ENCODE peak calls at places on chromosomes 4 and X, in nine cellular contexts. One of them, this sample, is unnamed.

GRCh38 chrX:68114573-68115199 is 318.6 kb downstream of the OPHN1 start:
- DNase-seq in NCI-H1105: no peak
- DNase-seq in RKO: no peak
- DNase-seq in substantia nigra: no peak
- DNase-seq in transverse colon: peak
- DNase-seq in endothelial cell: no peak
- DNase-seq in naive B cell: no peak
- DNase-seq in T-helper 2 cell: no peak
- DNase-seq in stimulated activated CD8-positive, alpha-beta memory T cell treated with anti-CD3 and anti-CD28 coated beads, Interleukin-4, amount 100 ng/mL, for 48 hours: no peak
- DNase-seq in this sample: no peak

GRCh38 chr4:187451776-187452175 is 543.8 kb upstream of the ZFP42 start:
- DNase-seq in RKO: no peak
- DNase-seq in T-helper 2 cell: no peak
- DNase-seq in endothelial cell: no peak
- DNase-seq in transverse colon: no peak
- DNase-seq in NCI-H1105: no peak
- DNase-seq in stimulated activated CD8-positive, alpha-beta memory T cell treated with anti-CD3 and anti-CD28 coated beads, Interleukin-4, amount 100 ng/mL, for 48 hours: no peak
- DNase-seq in substantia nigra: no peak
- DNase-seq in naive B cell: no peak
- DNase-seq in this sample: no peak

GRCh38 chr4:71093745-71094144 is 100.3 kb downstream of the DCK start:
- DNase-seq in T-helper 2 cell: no peak
- DNase-seq in RKO: no peak
- DNase-seq in endothelial cell: no peak
- DNase-seq in stimulated activated CD8-positive, alpha-beta memory T cell treated with anti-CD3 and anti-CD28 coated beads, Interleukin-4, amount 100 ng/mL, for 48 hours: no peak
- DNase-seq in transverse colon: no peak
- DNase-seq in naive B cell: no peak
- DNase-seq in substantia nigra: no peak
- DNase-seq in NCI-H1105: no peak
- DNase-seq in this sample: no peak

GRCh38 chr4:138889216-138889615 is 126.4 kb upstream of the NOCT start:
- DNase-seq in transverse colon: no peak
- DNase-seq in endothelial cell: no peak
- DNase-seq in substantia nigra: no peak
- DNase-seq in stimulated activated CD8-positive, alpha-beta memory T cell treated with anti-CD3 and anti-CD28 coated beads, Interleukin-4, amount 100 ng/mL, for 48 hours: no peak
- DNase-seq in NCI-H1105: no peak
- DNase-seq in naive B cell: no peak
- DNase-seq in T-helper 2 cell: no peak
- DNase-seq in RKO: no peak
- DNase-seq in this sample: no peak

GRCh38 chr4:6116696-6117285 is 83.6 kb downstream of the JAKMIP1 start:
- DNase-seq in T-helper 2 cell: no peak
- DNase-seq in stimulated activated CD8-positive, alpha-beta memory T cell treated with anti-CD3 and anti-CD28 coated beads, Interleukin-4, amount 100 ng/mL, for 48 hours: no peak
- DNase-seq in naive B cell: no peak
- DNase-seq in RKO: no peak
- DNase-seq in NCI-H1105: no peak
- DNase-seq in endothelial cell: no peak
- DNase-seq in transverse colon: no peak
- DNase-seq in substantia nigra: no peak
- DNase-seq in this sample: no peak

GRCh38 chr4:106095408-106095807 is 200.1 kb downstream of the NPNT start:
- DNase-seq in transverse colon: no peak
- DNase-seq in RKO: no peak
- DNase-seq in NCI-H1105: no peak
- DNase-seq in substantia nigra: no peak
- DNase-seq in stimulated activated CD8-positive, alpha-beta memory T cell treated with anti-CD3 and anti-CD28 coated beads, Interleukin-4, amount 100 ng/mL, for 48 hours: no peak
- DNase-seq in naive B cell: no peak
- DNase-seq in T-helper 2 cell: no peak
- DNase-seq in endothelial cell: no peak
- DNase-seq in this sample: no peak

GRCh38 chr4:87224036-87224923 is 3.9 kb upstream of the KLHL8 start:
- DNase-seq in substantia nigra: no peak
- DNase-seq in stimulated activated CD8-positive, alpha-beta memory T cell treated with anti-CD3 and anti-CD28 coated beads, Interleukin-4, amount 100 ng/mL, for 48 hours: no peak
- DNase-seq in NCI-H1105: no peak
- DNase-seq in transverse colon: no peak
- DNase-seq in naive B cell: no peak
- DNase-seq in RKO: no peak
- DNase-seq in T-helper 2 cell: no peak
- DNase-seq in endothelial cell: no peak
- DNase-seq in this sample: no peak

GRCh38 chr4:35100932-35101331 is 1143.4 kb downstream of the ARAP2 start:
- DNase-seq in naive B cell: no peak
- DNase-seq in RKO: no peak
- DNase-seq in NCI-H1105: no peak
- DNase-seq in endothelial cell: no peak
- DNase-seq in transverse colon: no peak
- DNase-seq in stimulated activated CD8-positive, alpha-beta memory T cell treated with anti-CD3 and anti-CD28 coated beads, Interleukin-4, amount 100 ng/mL, for 48 hours: no peak
- DNase-seq in substantia nigra: no peak
- DNase-seq in T-helper 2 cell: no peak
- DNase-seq in this sample: no peak

GRCh38 chr4:48369248-48369647 is 27.9 kb downstream of the SLAIN2 start:
- DNase-seq in naive B cell: no peak
- DNase-seq in substantia nigra: no peak
- DNase-seq in T-helper 2 cell: no peak
- DNase-seq in transverse colon: no peak
- DNase-seq in NCI-H1105: no peak
- DNase-seq in stimulated activated CD8-positive, alpha-beta memory T cell treated with anti-CD3 and anti-CD28 coated beads, Interleukin-4, amount 100 ng/mL, for 48 hours: no peak
- DNase-seq in endothelial cell: no peak
- DNase-seq in RKO: no peak
- DNase-seq in this sample: no peak

GRCh38 chr4:31375936-31376335 is 655.8 kb downstream of the PCDH7 start:
- DNase-seq in NCI-H1105: no peak
- DNase-seq in RKO: no peak
- DNase-seq in stimulated activated CD8-positive, alpha-beta memory T cell treated with anti-CD3 and anti-CD28 coated beads, Interleukin-4, amount 100 ng/mL, for 48 hours: no peak
- DNase-seq in substantia nigra: no peak
- DNase-seq in T-helper 2 cell: no peak
- DNase-seq in endothelial cell: no peak
- DNase-seq in naive B cell: no peak
- DNase-seq in transverse colon: no peak
- DNase-seq in this sample: no peak

GRCh38 chr4:604131-604530 is 21.2 kb upstream of the PDE6B start:
- DNase-seq in endothelial cell: no peak
- DNase-seq in T-helper 2 cell: peak
- DNase-seq in substantia nigra: no peak
- DNase-seq in stimulated activated CD8-positive, alpha-beta memory T cell treated with anti-CD3 and anti-CD28 coated beads, Interleukin-4, amount 100 ng/mL, for 48 hours: peak
- DNase-seq in transverse colon: no peak
- DNase-seq in naive B cell: no peak
- DNase-seq in NCI-H1105: no peak
- DNase-seq in RKO: no peak
- DNase-seq in this sample: peak

GRCh38 chrX:30618160-30618765 is 35.0 kb upstream of the GK start:
- DNase-seq in RKO: no peak
- DNase-seq in T-helper 2 cell: no peak
- DNase-seq in NCI-H1105: no peak
- DNase-seq in endothelial cell: no peak
- DNase-seq in transverse colon: no peak
- DNase-seq in substantia nigra: no peak
- DNase-seq in naive B cell: no peak
- DNase-seq in stimulated activated CD8-positive, alpha-beta memory T cell treated with anti-CD3 and anti-CD28 coated beads, Interleukin-4, amount 100 ng/mL, for 48 hours: no peak
- DNase-seq in this sample: no peak